ENCODE peak calls at places on chromosomes 16 and 17, in ten cellular contexts. One of them, this sample, is unnamed. For H3K36me3, the result is how much of the 10 kb centered on the place peaks cover.

GRCh38 chr17:44348988-44349364 is 3.9 kb downstream of the GRN start:
- DNase-seq in fibroblast of lung: no peak
- DNase-seq in uterus: no peak
- DNase-seq in heart left ventricle: no peak
- DNase-seq in IMR-90: no peak
- DNase-seq in cardiac muscle cell: no peak
- DNase-seq in thyroid gland: no peak
- DNase-seq in mammary epithelial cell: no peak
- DNase-seq in CD8-positive, alpha-beta T cell: no peak
- DNase-seq in neural progenitor cell: no peak
- DNase-seq in this sample: no peak

GRCh38 chr17:46958192-46958591 is 20.9 kb downstream of the RPRML start:
- DNase-seq in fibroblast of lung: no peak
- DNase-seq in uterus: no peak
- DNase-seq in heart left ventricle: no peak
- DNase-seq in IMR-90: no peak
- DNase-seq in cardiac muscle cell: peak
- DNase-seq in thyroid gland: no peak
- DNase-seq in mammary epithelial cell: no peak
- DNase-seq in CD8-positive, alpha-beta T cell: no peak
- DNase-seq in neural progenitor cell: no peak
- DNase-seq in this sample: no peak

GRCh38 chr17:9436629-9437028 is 139.0 kb downstream of the STX8 start:
- DNase-seq in fibroblast of lung: peak
- DNase-seq in uterus: no peak
- DNase-seq in heart left ventricle: no peak
- DNase-seq in IMR-90: no peak
- DNase-seq in cardiac muscle cell: no peak
- DNase-seq in thyroid gland: no peak
- DNase-seq in mammary epithelial cell: no peak
- DNase-seq in CD8-positive, alpha-beta T cell: no peak
- DNase-seq in neural progenitor cell: no peak
- DNase-seq in this sample: no peak

GRCh38 chr17:35082073-35082657 is 18.7 kb upstream of the RFFL start:
- DNase-seq in fibroblast of lung: peak
- DNase-seq in uterus: no peak
- DNase-seq in heart left ventricle: no peak
- DNase-seq in IMR-90: peak
- DNase-seq in cardiac muscle cell: peak
- DNase-seq in thyroid gland: no peak
- DNase-seq in mammary epithelial cell: peak
- DNase-seq in CD8-positive, alpha-beta T cell: no peak
- DNase-seq in neural progenitor cell: no peak
- DNase-seq in this sample: no peak

GRCh38 chr17:77645441-77646430 is 312.8 kb upstream of the TNRC6C start:
- DNase-seq in fibroblast of lung: peak
- DNase-seq in uterus: no peak
- DNase-seq in heart left ventricle: no peak
- DNase-seq in IMR-90: no peak
- DNase-seq in cardiac muscle cell: peak
- DNase-seq in thyroid gland: no peak
- DNase-seq in mammary epithelial cell: no peak
- DNase-seq in CD8-positive, alpha-beta T cell: peak
- DNase-seq in neural progenitor cell: peak
- DNase-seq in this sample: no peak

GRCh38 chr17:76645481-76645880 is 1.9 kb upstream of the ST6GALNAC1 start:
- DNase-seq in fibroblast of lung: no peak
- DNase-seq in uterus: no peak
- DNase-seq in heart left ventricle: no peak
- DNase-seq in IMR-90: no peak
- DNase-seq in cardiac muscle cell: no peak
- DNase-seq in thyroid gland: no peak
- DNase-seq in mammary epithelial cell: no peak
- DNase-seq in CD8-positive, alpha-beta T cell: no peak
- DNase-seq in neural progenitor cell: no peak
- DNase-seq in this sample: no peak

GRCh38 chr17:79045001-79045729 is 21.2 kb downstream of the C1QTNF1 start:
- DNase-seq in fibroblast of lung: no peak
- DNase-seq in uterus: no peak
- DNase-seq in heart left ventricle: no peak
- DNase-seq in IMR-90: no peak
- DNase-seq in cardiac muscle cell: no peak
- DNase-seq in thyroid gland: no peak
- DNase-seq in mammary epithelial cell: no peak
- DNase-seq in CD8-positive, alpha-beta T cell: no peak
- DNase-seq in neural progenitor cell: no peak
- DNase-seq in this sample: no peak

GRCh38 chr17:63665527-63666214 is 34.3 kb downstream of the LIMD2 start:
- DNase-seq in fibroblast of lung: no peak
- DNase-seq in uterus: no peak
- DNase-seq in heart left ventricle: peak
- DNase-seq in IMR-90: no peak
- DNase-seq in cardiac muscle cell: peak
- DNase-seq in thyroid gland: no peak
- DNase-seq in mammary epithelial cell: no peak
- DNase-seq in CD8-positive, alpha-beta T cell: no peak
- DNase-seq in neural progenitor cell: no peak
- DNase-seq in this sample: no peak

GRCh38 chr17:76442341-76443338 is 10.3 kb downstream of the UBE2O start:
- DNase-seq in fibroblast of lung: peak
- DNase-seq in uterus: no peak
- DNase-seq in heart left ventricle: no peak
- DNase-seq in IMR-90: peak
- DNase-seq in cardiac muscle cell: peak
- DNase-seq in thyroid gland: no peak
- DNase-seq in mammary epithelial cell: no peak
- DNase-seq in CD8-positive, alpha-beta T cell: no peak
- DNase-seq in neural progenitor cell: no peak
- DNase-seq in this sample: no peak

GRCh38 chr17:47275245-47275984 is 21.8 kb downstream of the ITGB3 start:
- DNase-seq in fibroblast of lung: peak
- DNase-seq in uterus: peak
- DNase-seq in heart left ventricle: peak
- DNase-seq in IMR-90: peak
- DNase-seq in cardiac muscle cell: peak
- DNase-seq in thyroid gland: peak
- DNase-seq in mammary epithelial cell: peak
- DNase-seq in CD8-positive, alpha-beta T cell: no peak
- DNase-seq in neural progenitor cell: peak
- DNase-seq in this sample: peak

GRCh38 chr16:83888672-83889044 is 10.3 kb upstream of the MLYCD start:
- DNase-seq in fibroblast of lung: no peak
- DNase-seq in uterus: no peak
- DNase-seq in heart left ventricle: no peak
- DNase-seq in IMR-90: no peak
- DNase-seq in cardiac muscle cell: peak
- DNase-seq in thyroid gland: no peak
- DNase-seq in mammary epithelial cell: no peak
- DNase-seq in CD8-positive, alpha-beta T cell: no peak
- DNase-seq in neural progenitor cell: no peak
- DNase-seq in this sample: no peak

GRCh38 chr16:83887564-83887963 is 11.4 kb upstream of the MLYCD start:
- DNase-seq in fibroblast of lung: no peak
- DNase-seq in uterus: no peak
- DNase-seq in heart left ventricle: no peak
- DNase-seq in IMR-90: no peak
- DNase-seq in cardiac muscle cell: no peak
- DNase-seq in thyroid gland: no peak
- DNase-seq in mammary epithelial cell: no peak
- DNase-seq in CD8-positive, alpha-beta T cell: no peak
- DNase-seq in neural progenitor cell: peak
- DNase-seq in this sample: no peak

GRCh38 chr16:83886199-83886971 is 12.5 kb upstream of the MLYCD start:
- DNase-seq in fibroblast of lung: no peak
- DNase-seq in uterus: no peak
- DNase-seq in heart left ventricle: no peak
- DNase-seq in IMR-90: no peak
- DNase-seq in cardiac muscle cell: no peak
- DNase-seq in thyroid gland: no peak
- DNase-seq in mammary epithelial cell: no peak
- DNase-seq in CD8-positive, alpha-beta T cell: no peak
- DNase-seq in neural progenitor cell: no peak
- DNase-seq in this sample: no peak

GRCh38 chr16:83890359-83890758 is 8.6 kb upstream of the MLYCD start:
- DNase-seq in fibroblast of lung: no peak
- DNase-seq in uterus: no peak
- DNase-seq in heart left ventricle: no peak
- DNase-seq in IMR-90: no peak
- DNase-seq in cardiac muscle cell: no peak
- DNase-seq in thyroid gland: no peak
- DNase-seq in mammary epithelial cell: no peak
- DNase-seq in CD8-positive, alpha-beta T cell: no peak
- DNase-seq in neural progenitor cell: no peak
- DNase-seq in this sample: no peak

DNA sequence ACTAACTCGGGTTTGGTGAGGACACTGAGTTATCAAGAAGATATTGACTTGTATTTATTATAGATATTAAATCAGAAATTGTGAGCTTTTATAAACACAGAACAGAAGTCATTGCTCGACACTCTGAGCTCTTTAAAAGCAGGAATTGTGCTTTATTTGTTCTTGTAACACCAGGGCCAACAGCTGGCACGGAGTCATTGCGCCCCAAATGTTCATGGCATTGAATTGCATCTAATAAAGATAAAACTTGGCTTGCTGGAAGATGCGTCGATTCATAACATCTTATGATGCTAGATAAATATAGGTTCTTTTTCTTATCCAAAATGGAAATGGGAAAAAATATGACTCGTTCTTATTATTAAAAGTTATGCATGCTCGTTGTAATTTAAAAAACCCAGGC is 11.8 kb upstream of the MLYCD start:
- DNase-seq in fibroblast of lung: no peak
- DNase-seq in uterus: no peak
- DNase-seq in heart left ventricle: no peak
- DNase-seq in IMR-90: no peak
- DNase-seq in cardiac muscle cell: peak
- DNase-seq in thyroid gland: no peak
- DNase-seq in mammary epithelial cell: peak
- DNase-seq in CD8-positive, alpha-beta T cell: no peak
- DNase-seq in neural progenitor cell: peak
- DNase-seq in this sample: no peak
- TF ChIP-seq CTCF in fibroblast of lung: no peak
- TF ChIP-seq CTCF in uterus: no peak
- TF ChIP-seq CTCF in heart left ventricle: no peak
- TF ChIP-seq CTCF in IMR-90: peak
- TF ChIP-seq CTCF in cardiac muscle cell: peak
- TF ChIP-seq CTCF in thyroid gland: no peak
- TF ChIP-seq CTCF in mammary epithelial cell: peak
- TF ChIP-seq CTCF in CD8-positive, alpha-beta T cell: no peak
- TF ChIP-seq CTCF in neural progenitor cell: peak
- TF ChIP-seq CTCF in this sample: no peak

GRCh38 chr16:29988346-29989075 is 6.9 kb downstream of the HIRIP3 start:
- DNase-seq in fibroblast of lung: no peak
- DNase-seq in uterus: no peak
- DNase-seq in heart left ventricle: no peak
- DNase-seq in IMR-90: no peak
- DNase-seq in cardiac muscle cell: no peak
- DNase-seq in thyroid gland: no peak
- DNase-seq in mammary epithelial cell: no peak
- DNase-seq in CD8-positive, alpha-beta T cell: no peak
- DNase-seq in neural progenitor cell: no peak
- DNase-seq in this sample: peak
- H3K36me3 ChIP-seq in fibroblast of lung: under half
- H3K36me3 ChIP-seq in uterus: under half
- H3K36me3 ChIP-seq in heart left ventricle: half or more
- H3K36me3 ChIP-seq in IMR-90: half or more
- H3K36me3 ChIP-seq in cardiac muscle cell: half or more
- H3K36me3 ChIP-seq in thyroid gland: half or more
- H3K36me3 ChIP-seq in mammary epithelial cell: under half
- H3K36me3 ChIP-seq in CD8-positive, alpha-beta T cell: under half
- H3K36me3 ChIP-seq in neural progenitor cell: under half
- H3K36me3 ChIP-seq in this sample: half or more

DNA sequence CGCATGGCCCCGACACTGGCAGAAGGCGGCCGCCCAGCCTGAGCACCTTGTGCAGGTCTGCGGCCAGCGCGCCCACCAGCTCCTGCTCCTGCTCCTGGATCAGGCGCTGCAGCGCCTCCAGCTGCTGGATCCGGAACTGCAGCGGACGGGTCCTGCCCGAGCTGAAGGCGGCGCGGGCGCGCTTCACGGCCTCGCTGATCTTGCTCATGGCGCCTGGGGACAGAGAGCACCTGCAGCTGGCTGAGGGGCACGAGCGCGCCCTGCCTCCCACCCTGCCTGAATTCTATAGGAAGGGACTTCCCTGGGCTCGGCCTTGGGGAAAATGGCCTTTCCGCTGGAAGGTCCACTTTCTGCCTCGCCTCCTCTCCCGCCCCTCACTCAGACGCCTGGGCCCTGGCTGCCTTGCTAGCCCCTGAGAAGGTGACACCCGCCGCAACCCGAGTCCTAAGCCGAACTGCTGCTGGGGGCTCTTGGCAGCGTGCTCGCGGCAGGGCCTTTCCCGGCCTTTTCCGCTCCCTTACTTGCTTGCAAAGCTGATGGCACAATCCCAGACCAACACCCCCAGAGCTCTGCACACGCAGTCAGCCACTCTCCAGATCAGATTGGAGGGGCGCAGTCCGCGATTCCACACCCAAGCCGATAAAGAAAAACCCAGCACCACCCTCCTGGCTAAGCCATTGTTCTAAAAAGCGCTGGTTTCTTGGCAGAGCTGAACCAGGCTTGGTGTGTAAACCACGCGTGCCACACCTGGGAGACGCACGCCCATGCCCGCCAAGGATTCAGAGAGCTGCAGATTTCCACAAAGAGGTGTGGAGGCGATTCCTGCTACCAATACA is 3.0 kb downstream of the ALDH3A1 start:
- DNase-seq in fibroblast of lung: peak
- DNase-seq in uterus: peak
- DNase-seq in heart left ventricle: peak
- DNase-seq in IMR-90: peak
- DNase-seq in cardiac muscle cell: peak
- DNase-seq in thyroid gland: peak
- DNase-seq in mammary epithelial cell: peak
- DNase-seq in CD8-positive, alpha-beta T cell: peak
- DNase-seq in neural progenitor cell: peak
- DNase-seq in this sample: peak
- H3K27ac ChIP-seq in fibroblast of lung: no peak
- H3K27ac ChIP-seq in uterus: peak
- H3K27ac ChIP-seq in heart left ventricle: peak
- H3K27ac ChIP-seq in IMR-90: no peak
- H3K27ac ChIP-seq in cardiac muscle cell: no peak
- H3K27ac ChIP-seq in thyroid gland: peak
- H3K27ac ChIP-seq in mammary epithelial cell: no peak
- H3K27ac ChIP-seq in CD8-positive, alpha-beta T cell: no peak
- H3K27ac ChIP-seq in neural progenitor cell: no peak
- H3K27ac ChIP-seq in this sample: peak

DNA sequence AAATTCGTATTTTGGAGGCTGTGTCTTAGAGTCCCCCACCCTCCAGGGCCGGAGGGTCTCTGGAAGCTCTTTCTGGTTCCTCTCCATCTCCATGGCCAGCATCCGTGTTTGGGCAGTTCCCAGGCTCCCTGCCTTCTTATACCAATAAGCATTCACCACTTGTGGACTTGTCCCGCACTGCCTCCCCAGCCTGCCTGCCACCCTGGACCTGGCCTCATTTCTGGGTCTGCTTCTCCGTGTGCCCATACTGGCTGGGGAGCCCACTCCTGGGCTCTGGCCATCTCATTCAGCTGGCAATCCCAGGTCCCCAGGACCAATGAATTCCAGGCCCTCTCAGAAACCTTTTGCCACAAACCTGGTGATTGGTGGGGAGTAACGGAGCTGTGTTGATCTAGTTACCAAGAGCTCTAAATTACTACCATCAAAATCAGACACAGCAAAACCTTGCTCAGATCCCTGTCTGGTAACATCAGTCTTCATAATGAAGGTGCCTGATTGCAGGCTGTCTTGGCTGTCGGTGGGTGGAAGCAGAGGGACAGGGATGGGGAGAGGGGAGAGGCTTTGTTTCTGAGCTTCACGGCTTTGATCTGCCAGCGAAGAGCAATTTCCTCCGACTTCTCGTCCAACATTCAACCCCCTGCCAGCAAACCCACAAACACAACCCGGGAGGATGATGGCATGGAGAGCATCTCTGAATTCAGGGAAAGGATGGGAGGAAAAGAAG is 27.7 kb upstream of the CRHR1 start:
- DNase-seq in fibroblast of lung: no peak
- DNase-seq in uterus: no peak
- DNase-seq in heart left ventricle: no peak
- DNase-seq in IMR-90: no peak
- DNase-seq in cardiac muscle cell: no peak
- DNase-seq in thyroid gland: no peak
- DNase-seq in mammary epithelial cell: no peak
- DNase-seq in CD8-positive, alpha-beta T cell: no peak
- DNase-seq in neural progenitor cell: peak
- DNase-seq in this sample: no peak
- TF ChIP-seq CTCF in fibroblast of lung: no peak
- TF ChIP-seq CTCF in uterus: no peak
- TF ChIP-seq CTCF in heart left ventricle: no peak
- TF ChIP-seq CTCF in IMR-90: no peak
- TF ChIP-seq CTCF in cardiac muscle cell: no peak
- TF ChIP-seq CTCF in thyroid gland: no peak
- TF ChIP-seq CTCF in mammary epithelial cell: no peak
- TF ChIP-seq CTCF in CD8-positive, alpha-beta T cell: no peak
- TF ChIP-seq CTCF in neural progenitor cell: peak
- TF ChIP-seq CTCF in this sample: no peak